ENCODE peak calls at places on chromosomes 12 and 14, in six cellular contexts. V is amniotic stem cell; H is vagina; A is heart left ventricle; N is activated naive CD4-positive, alpha-beta T cell; W is Peyer's patch. G is an unnamed sample.

GRCh38 chr14:23300687-23301223 is 1.9 kb downstream of the PPP1R3E start:
- DNase-seq in V (no peak), H (no peak), A (peak; percentile 87), N (no peak), W (peak; percentile 73), G (no peak)

GRCh38 chr12:124742111-124742510 is 121.6 kb downstream of the SCARB1 start:
- DNase-seq in V (no peak), H (no peak), A (no peak), N (no peak), W (no peak), G (no peak)

GRCh38 chr12:20434993-20435392 is 66.7 kb downstream of the PDE3A start:
- DNase-seq in V (peak; percentile 11), H (no peak), A (no peak), N (no peak), W (no peak), G (no peak)

GRCh38 chr14:80546056-80546854 is 335.0 kb upstream of the DIO2 start:
- DNase-seq in V (no peak), H (no peak), A (no peak), N (no peak), W (no peak), G (no peak)

GRCh38 chr14:77111021-77111420 is 13.0 kb downstream of the CIPC start:
- DNase-seq in V (no peak), H (no peak), A (no peak), N (no peak), W (no peak), G (no peak)

GRCh38 chr12:66648336-66648735 is 30.5 kb downstream of the GRIP1 start:
- DNase-seq in V (no peak), H (no peak), A (no peak), N (no peak), W (no peak), G (no peak)

GRCh38 chr12:96383371-96383770 is 16.9 kb downstream of the CDK17 start:
- DNase-seq in V (no peak), H (no peak), A (no peak), N (no peak), W (no peak), G (no peak)

GRCh38 chr12:29149691-29150382 is 759 bp downstream of the FAR2 start:
- DNase-seq in V (no peak), H (no peak), A (no peak), N (no peak), W (no peak), G (no peak)

GRCh38 chr12:109998241-109998903 is 858 bp upstream of the ANKRD13A start:
- DNase-seq in V (no peak), H (no peak), A (no peak), N (no peak), W (no peak), G (no peak)

GRCh38 chr14:62189698-62190097 is 427.5 kb downstream of the SNAPC1 start:
- DNase-seq in V (peak; percentile 14), H (peak; percentile 42), A (no peak), N (no peak), W (no peak), G (no peak)

GRCh38 chr14:68780358-68781160 is 12.3 kb downstream of the ZFP36L1 start:
- DNase-seq in V (no peak), H (peak; percentile 92), A (peak; percentile 77), N (no peak), W (peak; percentile 68), G (no peak)

GRCh38 chr12:81294325-81295190 is 216.7 kb downstream of the ACSS3 start:
- DNase-seq in V (no peak), H (no peak), A (no peak), N (no peak), W (no peak), G (no peak)